ENCODE peak calls at places on chromosomes 5 and 9, in four cellular contexts. One of them, this sample, is unnamed.

GRCh38 chr5:172144291-172144815 is 43.7 kb downstream of the STK10 start:
- DNase-seq in posterior vena cava: peak; percentile 65
- DNase-seq in fibroblast of lung: peak; percentile 51
- DNase-seq in stimulated activated CD8-positive, alpha-beta memory T cell treated with anti-CD3 and anti-CD28 coated beads, Interleukin-4, amount 100 ng/mL, for 48 hours: no peak
- DNase-seq in this sample: no peak

GRCh38 chr5:36692791-36693763 is 86.7 kb downstream of the SLC1A3 start:
- DNase-seq in stimulated activated CD8-positive, alpha-beta memory T cell treated with anti-CD3 and anti-CD28 coated beads, Interleukin-4, amount 100 ng/mL, for 48 hours: peak; percentile 72
- DNase-seq in posterior vena cava: peak; percentile 94
- DNase-seq in fibroblast of lung: peak; percentile 68
- DNase-seq in this sample: peak; percentile 70

GRCh38 chr5:113293068-113293571 is 141.7 kb downstream of the TSSK1B start:
- DNase-seq in posterior vena cava: no peak
- DNase-seq in fibroblast of lung: peak; percentile 25
- DNase-seq in stimulated activated CD8-positive, alpha-beta memory T cell treated with anti-CD3 and anti-CD28 coated beads, Interleukin-4, amount 100 ng/mL, for 48 hours: no peak
- DNase-seq in this sample: no peak

GRCh38 chr9:131276891-131277672 is 772 bp upstream of the FAM78A start:
- DNase-seq in posterior vena cava: no peak
- DNase-seq in fibroblast of lung: no peak
- DNase-seq in stimulated activated CD8-positive, alpha-beta memory T cell treated with anti-CD3 and anti-CD28 coated beads, Interleukin-4, amount 100 ng/mL, for 48 hours: peak; percentile 53
- DNase-seq in this sample: peak; percentile 56

GRCh38 chr5:56815657-56816545 is 552 bp downstream of the MAP3K1 start:
- DNase-seq in fibroblast of lung: peak; percentile 51
- DNase-seq in posterior vena cava: peak; percentile 76
- DNase-seq in stimulated activated CD8-positive, alpha-beta memory T cell treated with anti-CD3 and anti-CD28 coated beads, Interleukin-4, amount 100 ng/mL, for 48 hours: peak; percentile 64
- DNase-seq in this sample: peak; percentile 60

GRCh38 chr5:102670224-102670836 is 84.8 kb upstream of the PAM start:
- DNase-seq in posterior vena cava: no peak
- DNase-seq in fibroblast of lung: no peak
- DNase-seq in stimulated activated CD8-positive, alpha-beta memory T cell treated with anti-CD3 and anti-CD28 coated beads, Interleukin-4, amount 100 ng/mL, for 48 hours: peak; percentile 32
- DNase-seq in this sample: peak; percentile 14

GRCh38 chr5:176612008-176612407 is 2.1 kb upstream of the GPRIN1 start:
- DNase-seq in posterior vena cava: no peak
- DNase-seq in stimulated activated CD8-positive, alpha-beta memory T cell treated with anti-CD3 and anti-CD28 coated beads, Interleukin-4, amount 100 ng/mL, for 48 hours: no peak
- DNase-seq in fibroblast of lung: no peak
- DNase-seq in this sample: no peak

GRCh38 chr9:134559013-134559412 is 82.6 kb upstream of the COL5A1 start:
- DNase-seq in posterior vena cava: peak; percentile 26
- DNase-seq in stimulated activated CD8-positive, alpha-beta memory T cell treated with anti-CD3 and anti-CD28 coated beads, Interleukin-4, amount 100 ng/mL, for 48 hours: no peak
- DNase-seq in fibroblast of lung: no peak
- DNase-seq in this sample: no peak

GRCh38 chr9:115636596-115636995 is 517.0 kb upstream of the PAPPA start:
- DNase-seq in fibroblast of lung: no peak
- DNase-seq in posterior vena cava: no peak
- DNase-seq in stimulated activated CD8-positive, alpha-beta memory T cell treated with anti-CD3 and anti-CD28 coated beads, Interleukin-4, amount 100 ng/mL, for 48 hours: no peak
- DNase-seq in this sample: no peak

This sample was measured in stimulated activated naive CD8-positive, alpha-beta T cell treated with anti-CD3 and anti-CD28 coated beads, Interleukin-15, Interleukin-2, amounts not matched to agents 100 U/mL and 50 U/mL, for 24 hours.